ENCODE peak calls at places on chromosomes 13 and 19, in five cellular contexts. One of them, this sample, is unnamed.

GRCh38 chr13:33659894-33660293 is 158.1 kb upstream of the RFC3 start:
- DNase-seq in fibroblast of the conjunctiva: no peak
- DNase-seq in GM10248: no peak
- DNase-seq in germinal center: no peak
- DNase-seq in stimulated activated CD8-positive, alpha-beta memory T cell treated with anti-CD3 and anti-CD28 coated beads, Interleukin-2, amount 100 ng/mL, for 48 hours: no peak
- DNase-seq in this sample: no peak

GRCh38 chr13:98731925-98732324 is 20.5 kb downstream of the SLC15A1 start:
- DNase-seq in fibroblast of the conjunctiva: no peak
- DNase-seq in GM10248: no peak
- DNase-seq in germinal center: no peak
- DNase-seq in stimulated activated CD8-positive, alpha-beta memory T cell treated with anti-CD3 and anti-CD28 coated beads, Interleukin-2, amount 100 ng/mL, for 48 hours: no peak
- DNase-seq in this sample: no peak

GRCh38 chr13:30088312-30088855 is 219.0 kb downstream of the KATNAL1 start:
- DNase-seq in fibroblast of the conjunctiva: no peak
- DNase-seq in GM10248: no peak
- DNase-seq in germinal center: no peak
- DNase-seq in stimulated activated CD8-positive, alpha-beta memory T cell treated with anti-CD3 and anti-CD28 coated beads, Interleukin-2, amount 100 ng/mL, for 48 hours: no peak
- DNase-seq in this sample: no peak

GRCh38 chr13:24863748-24864540 is 100.0 kb downstream of the RNF17 start:
- DNase-seq in fibroblast of the conjunctiva: no peak
- DNase-seq in GM10248: no peak
- DNase-seq in germinal center: no peak
- DNase-seq in stimulated activated CD8-positive, alpha-beta memory T cell treated with anti-CD3 and anti-CD28 coated beads, Interleukin-2, amount 100 ng/mL, for 48 hours: no peak
- DNase-seq in this sample: no peak

GRCh38 chr13:112722433-112723250 is 32.8 kb downstream of the ATP11A start:
- DNase-seq in fibroblast of the conjunctiva: no peak
- DNase-seq in GM10248: no peak
- DNase-seq in germinal center: no peak
- DNase-seq in stimulated activated CD8-positive, alpha-beta memory T cell treated with anti-CD3 and anti-CD28 coated beads, Interleukin-2, amount 100 ng/mL, for 48 hours: no peak
- DNase-seq in this sample: peak; percentile 95

GRCh38 chr13:32033744-32034143 is 2.2 kb downstream of the FRY start:
- DNase-seq in fibroblast of the conjunctiva: no peak
- DNase-seq in GM10248: no peak
- DNase-seq in germinal center: no peak
- DNase-seq in stimulated activated CD8-positive, alpha-beta memory T cell treated with anti-CD3 and anti-CD28 coated beads, Interleukin-2, amount 100 ng/mL, for 48 hours: no peak
- DNase-seq in this sample: no peak

GRCh38 chr13:96851856-96852255 is 142.4 kb downstream of the OXGR1 start:
- DNase-seq in fibroblast of the conjunctiva: no peak
- DNase-seq in GM10248: no peak
- DNase-seq in germinal center: no peak
- DNase-seq in stimulated activated CD8-positive, alpha-beta memory T cell treated with anti-CD3 and anti-CD28 coated beads, Interleukin-2, amount 100 ng/mL, for 48 hours: no peak
- DNase-seq in this sample: no peak

GRCh38 chr13:33865945-33866344 is 48.0 kb downstream of the RFC3 start:
- DNase-seq in fibroblast of the conjunctiva: no peak
- DNase-seq in GM10248: peak; percentile 29
- DNase-seq in germinal center: peak; percentile 64
- DNase-seq in stimulated activated CD8-positive, alpha-beta memory T cell treated with anti-CD3 and anti-CD28 coated beads, Interleukin-2, amount 100 ng/mL, for 48 hours: no peak
- DNase-seq in this sample: no peak

GRCh38 chr13:113592571-113592970 is 8.0 kb downstream of the TFDP1 start:
- DNase-seq in fibroblast of the conjunctiva: no peak
- DNase-seq in GM10248: no peak
- DNase-seq in germinal center: no peak
- DNase-seq in stimulated activated CD8-positive, alpha-beta memory T cell treated with anti-CD3 and anti-CD28 coated beads, Interleukin-2, amount 100 ng/mL, for 48 hours: no peak
- DNase-seq in this sample: no peak

GRCh38 chr13:47549219-47549752 is 451.8 kb downstream of the SUCLA2 start:
- DNase-seq in fibroblast of the conjunctiva: no peak
- DNase-seq in GM10248: no peak
- DNase-seq in germinal center: no peak
- DNase-seq in stimulated activated CD8-positive, alpha-beta memory T cell treated with anti-CD3 and anti-CD28 coated beads, Interleukin-2, amount 100 ng/mL, for 48 hours: no peak
- DNase-seq in this sample: no peak

GRCh38 chr13:94710881-94711560 is 1.3 kb downstream of the SOX21 start:
- DNase-seq in fibroblast of the conjunctiva: no peak
- DNase-seq in GM10248: peak; percentile 56
- DNase-seq in germinal center: peak; percentile 62
- DNase-seq in stimulated activated CD8-positive, alpha-beta memory T cell treated with anti-CD3 and anti-CD28 coated beads, Interleukin-2, amount 100 ng/mL, for 48 hours: no peak
- DNase-seq in this sample: no peak

GRCh38 chr13:50993908-50994307 is 84.3 kb downstream of the RNASEH2B start:
- DNase-seq in fibroblast of the conjunctiva: no peak
- DNase-seq in GM10248: no peak
- DNase-seq in germinal center: no peak
- DNase-seq in stimulated activated CD8-positive, alpha-beta memory T cell treated with anti-CD3 and anti-CD28 coated beads, Interleukin-2, amount 100 ng/mL, for 48 hours: no peak
- DNase-seq in this sample: no peak

GRCh38 chr19:1278074-1278473 is 2.7 kb downstream of the FAM174C start:
- DNase-seq in fibroblast of the conjunctiva: no peak
- DNase-seq in GM10248: no peak
- DNase-seq in germinal center: no peak
- DNase-seq in stimulated activated CD8-positive, alpha-beta memory T cell treated with anti-CD3 and anti-CD28 coated beads, Interleukin-2, amount 100 ng/mL, for 48 hours: no peak
- DNase-seq in this sample: no peak